ENCODE peak calls at places on chromosomes 13 and 19, in nine cellular contexts. One of them, this sample, is unnamed.
A peak's percentile ranks its signal among the peaks of the same experiment; 100 is the strongest.

GRCh38 chr13:49791753-49792549 is 531 bp downstream of the KPNA3 start:
- DNase-seq in HFFc6: no peak
- DNase-seq in RWPE1: peak; percentile 37
- DNase-seq in A549: no peak
- DNase-seq in WTC11: peak; percentile 50
- DNase-seq in cardiac fibroblast: peak; percentile 44
- DNase-seq in testis: peak; percentile 61
- DNase-seq in uterus: peak; percentile 34
- DNase-seq in AG04450: no peak
- DNase-seq in this sample: peak; percentile 76

GRCh38 chr13:103663996-103664395 is 597.8 kb upstream of the SLC10A2 start:
- DNase-seq in HFFc6: no peak
- DNase-seq in RWPE1: peak; percentile 8
- DNase-seq in A549: no peak
- DNase-seq in WTC11: no peak
- DNase-seq in cardiac fibroblast: no peak
- DNase-seq in testis: no peak
- DNase-seq in uterus: no peak
- DNase-seq in AG04450: no peak
- DNase-seq in this sample: no peak

GRCh38 chr19:56217039-56217949 is 15.2 kb downstream of the ZSCAN5C start:
- DNase-seq in HFFc6: no peak
- DNase-seq in RWPE1: peak; percentile 50
- DNase-seq in A549: no peak
- DNase-seq in WTC11: peak; percentile 72
- DNase-seq in cardiac fibroblast: peak; percentile 38
- DNase-seq in testis: peak; percentile 22
- DNase-seq in uterus: no peak
- DNase-seq in AG04450: no peak
- DNase-seq in this sample: no peak

GRCh38 chr13:48493076-48493765 is 39.7 kb downstream of the RCBTB2 start:
- DNase-seq in HFFc6: peak; percentile 2
- DNase-seq in RWPE1: no peak
- DNase-seq in A549: no peak
- DNase-seq in WTC11: no peak
- DNase-seq in cardiac fibroblast: peak; percentile 34
- DNase-seq in testis: no peak
- DNase-seq in uterus: no peak
- DNase-seq in AG04450: no peak
- DNase-seq in this sample: peak; percentile 24

GRCh38 chr13:61664821-61665705 is 249.4 kb upstream of the PCDH20 start:
- DNase-seq in HFFc6: no peak
- DNase-seq in RWPE1: peak; percentile 45
- DNase-seq in A549: no peak
- DNase-seq in WTC11: no peak
- DNase-seq in cardiac fibroblast: peak; percentile 1
- DNase-seq in testis: no peak
- DNase-seq in uterus: no peak
- DNase-seq in AG04450: no peak
- DNase-seq in this sample: no peak

GRCh38 chr19:686589-687297 is 8.5 kb downstream of the PRSS57 start:
- DNase-seq in HFFc6: no peak
- DNase-seq in RWPE1: no peak
- DNase-seq in A549: no peak
- DNase-seq in WTC11: no peak
- DNase-seq in cardiac fibroblast: no peak
- DNase-seq in testis: no peak
- DNase-seq in uterus: no peak
- DNase-seq in AG04450: no peak
- DNase-seq in this sample: no peak

GRCh38 chr13:77026783-77027621 is at the start of gene FBXL3:
- DNase-seq in HFFc6: peak; percentile 94
- DNase-seq in RWPE1: peak; percentile 87
- DNase-seq in A549: peak; percentile 61
- DNase-seq in WTC11: peak; percentile 75
- DNase-seq in cardiac fibroblast: peak; percentile 96
- DNase-seq in testis: peak; percentile 91
- DNase-seq in uterus: peak; percentile 86
- DNase-seq in AG04450: peak; percentile 81
- DNase-seq in this sample: peak; percentile 91

GRCh38 chr19:48635966-48636858 is 967 bp downstream of the DBP start:
- DNase-seq in HFFc6: no peak
- DNase-seq in RWPE1: no peak
- DNase-seq in A549: no peak
- DNase-seq in WTC11: no peak
- DNase-seq in cardiac fibroblast: no peak
- DNase-seq in testis: peak; percentile 77
- DNase-seq in uterus: peak; percentile 66
- DNase-seq in AG04450: no peak
- DNase-seq in this sample: peak; percentile 87

GRCh38 chr19:2865334-2866221 is 1.6 kb upstream of the ZNF556 start:
- DNase-seq in HFFc6: no peak
- DNase-seq in RWPE1: no peak
- DNase-seq in A549: no peak
- DNase-seq in WTC11: no peak
- DNase-seq in cardiac fibroblast: no peak
- DNase-seq in testis: no peak
- DNase-seq in uterus: no peak
- DNase-seq in AG04450: no peak
- DNase-seq in this sample: peak; percentile 54

GRCh38 chr13:89951341-89951740 is 1396.1 kb upstream of the MIR17HG start:
- DNase-seq in HFFc6: no peak
- DNase-seq in RWPE1: no peak
- DNase-seq in A549: no peak
- DNase-seq in WTC11: no peak
- DNase-seq in cardiac fibroblast: no peak
- DNase-seq in testis: no peak
- DNase-seq in uterus: no peak
- DNase-seq in AG04450: no peak
- DNase-seq in this sample: no peak

GRCh38 chr13:33932765-33933406 is 114.9 kb downstream of the RFC3 start:
- DNase-seq in HFFc6: no peak
- DNase-seq in RWPE1: no peak
- DNase-seq in A549: no peak
- DNase-seq in WTC11: no peak
- DNase-seq in cardiac fibroblast: no peak
- DNase-seq in testis: no peak
- DNase-seq in uterus: no peak
- DNase-seq in AG04450: no peak
- DNase-seq in this sample: no peak

GRCh38 chr13:31556376-31556775 is 182.9 kb upstream of the RXFP2 start:
- DNase-seq in HFFc6: peak; percentile 45
- DNase-seq in RWPE1: no peak
- DNase-seq in A549: no peak
- DNase-seq in WTC11: no peak
- DNase-seq in cardiac fibroblast: peak; percentile 5
- DNase-seq in testis: no peak
- DNase-seq in uterus: no peak
- DNase-seq in AG04450: no peak
- DNase-seq in this sample: no peak

DNA sequence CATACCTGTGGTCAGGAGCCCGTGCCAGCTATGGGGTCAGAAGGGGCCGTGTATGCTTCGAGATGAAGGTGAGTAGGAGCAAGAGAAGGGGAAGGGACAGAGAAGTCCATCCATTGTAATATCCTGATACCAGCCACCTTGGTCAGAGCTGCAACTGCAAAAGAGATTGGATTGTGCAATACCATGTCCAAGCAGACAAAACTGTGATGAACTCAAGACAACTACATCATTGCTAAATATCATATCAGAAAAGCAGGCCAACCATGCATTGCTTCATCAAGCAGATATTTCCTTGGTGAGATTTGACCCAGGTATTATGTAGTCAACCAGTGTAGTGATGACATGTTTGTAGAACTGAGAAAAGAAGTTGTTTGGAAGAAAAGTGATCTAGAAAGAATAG is 12.1 kb downstream of the HNRNPUL1 start:
- DNase-seq in HFFc6: no peak
- DNase-seq in RWPE1: no peak
- DNase-seq in A549: no peak
- DNase-seq in WTC11: no peak
- DNase-seq in cardiac fibroblast: peak; percentile 37
- DNase-seq in testis: no peak
- DNase-seq in uterus: no peak
- DNase-seq in AG04450: no peak
- DNase-seq in this sample: peak; percentile 13
- TF ChIP-seq CTCF in HFFc6: no peak
- TF ChIP-seq CTCF in RWPE1: no peak
- TF ChIP-seq CTCF in A549: no peak
- TF ChIP-seq CTCF in WTC11: no peak
- TF ChIP-seq CTCF in cardiac fibroblast: no peak
- TF ChIP-seq CTCF in testis: no peak
- TF ChIP-seq CTCF in uterus: no peak
- TF ChIP-seq CTCF in AG04450: no peak
- TF ChIP-seq CTCF in this sample: no peak

DNA sequence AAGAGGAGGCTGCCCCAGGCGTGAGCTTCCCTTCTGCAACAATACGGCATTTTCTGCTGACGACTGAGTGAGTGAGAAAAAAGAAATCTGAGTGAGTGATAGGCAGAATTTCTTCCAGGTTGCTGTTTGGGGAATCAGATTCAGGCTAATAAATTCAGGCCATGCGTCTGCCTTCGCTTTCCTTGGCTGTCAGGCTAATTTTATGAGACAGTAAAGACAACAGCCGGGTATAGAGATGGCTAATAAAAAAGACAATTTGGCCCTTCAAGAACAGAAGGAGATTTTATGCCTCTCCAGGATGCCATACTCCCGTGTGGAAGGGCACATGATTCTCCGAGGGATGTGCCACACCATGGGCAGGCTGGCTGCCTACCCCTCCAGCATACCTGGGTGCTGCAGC is 145.9 kb upstream of the UBL3 start:
- DNase-seq in HFFc6: no peak
- DNase-seq in RWPE1: no peak
- DNase-seq in A549: no peak
- DNase-seq in WTC11: no peak
- DNase-seq in cardiac fibroblast: no peak
- DNase-seq in testis: no peak
- DNase-seq in uterus: no peak
- DNase-seq in AG04450: no peak
- DNase-seq in this sample: no peak
- TF ChIP-seq CTCF in HFFc6: no peak
- TF ChIP-seq CTCF in RWPE1: no peak
- TF ChIP-seq CTCF in A549: no peak
- TF ChIP-seq CTCF in WTC11: no peak
- TF ChIP-seq CTCF in cardiac fibroblast: no peak
- TF ChIP-seq CTCF in testis: no peak
- TF ChIP-seq CTCF in uterus: no peak
- TF ChIP-seq CTCF in AG04450: no peak
- TF ChIP-seq CTCF in this sample: no peak

DNA sequence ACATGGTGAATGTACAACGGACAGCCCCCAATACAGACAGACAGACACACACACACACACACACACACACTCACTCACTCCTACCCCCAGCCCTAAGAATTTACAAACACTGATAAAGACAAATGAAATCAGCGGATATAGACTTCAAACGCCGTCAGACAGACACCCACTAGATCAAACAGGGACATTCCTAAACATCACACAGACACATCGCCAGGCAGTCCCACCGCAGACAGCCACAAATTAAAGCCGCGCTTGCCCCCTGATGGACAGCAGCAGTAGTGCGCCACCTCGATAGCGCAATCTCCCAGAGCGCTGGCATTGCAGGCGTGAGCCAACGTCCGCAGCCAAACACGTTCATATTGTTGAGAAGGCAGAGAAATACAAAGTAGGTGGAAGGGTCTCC is 24.7 kb upstream of the ADGRE1 start:
- DNase-seq in HFFc6: peak; percentile 67
- DNase-seq in RWPE1: peak; percentile 62
- DNase-seq in A549: peak; percentile 73
- DNase-seq in WTC11: peak; percentile 89
- DNase-seq in cardiac fibroblast: peak; percentile 88
- DNase-seq in testis: peak; percentile 88
- DNase-seq in uterus: peak; percentile 46
- DNase-seq in AG04450: peak; percentile 29
- DNase-seq in this sample: peak; percentile 89
- TF ChIP-seq CTCF in HFFc6: peak; percentile 89
- TF ChIP-seq CTCF in RWPE1: peak; percentile 76
- TF ChIP-seq CTCF in A549: peak; percentile 71
- TF ChIP-seq CTCF in WTC11: peak; percentile 82
- TF ChIP-seq CTCF in cardiac fibroblast: peak; percentile 96
- TF ChIP-seq CTCF in testis: peak; percentile 80
- TF ChIP-seq CTCF in uterus: peak; percentile 73
- TF ChIP-seq CTCF in AG04450: peak; percentile 88
- TF ChIP-seq CTCF in this sample: peak; percentile 62

GRCh38 chr19:33130433-33130832 is 1.5 kb upstream of the WDR88 start:
- DNase-seq in HFFc6: no peak
- DNase-seq in RWPE1: no peak
- DNase-seq in A549: no peak
- DNase-seq in WTC11: no peak
- DNase-seq in cardiac fibroblast: no peak
- DNase-seq in testis: no peak
- DNase-seq in uterus: no peak
- DNase-seq in AG04450: no peak
- DNase-seq in this sample: no peak

GRCh38 chr19:33132021-33132420 is at the start of gene WDR88:
- DNase-seq in HFFc6: no peak
- DNase-seq in RWPE1: no peak
- DNase-seq in A549: no peak
- DNase-seq in WTC11: peak; percentile 24
- DNase-seq in cardiac fibroblast: no peak
- DNase-seq in testis: no peak
- DNase-seq in uterus: no peak
- DNase-seq in AG04450: no peak
- DNase-seq in this sample: no peak

GRCh38 chr19:33133438-33134031 is 1.6 kb downstream of the WDR88 start:
- DNase-seq in HFFc6: no peak
- DNase-seq in RWPE1: no peak
- DNase-seq in A549: no peak
- DNase-seq in WTC11: peak; percentile 32
- DNase-seq in cardiac fibroblast: peak; percentile 25
- DNase-seq in testis: no peak
- DNase-seq in uterus: no peak
- DNase-seq in AG04450: no peak
- DNase-seq in this sample: no peak

GRCh38 chr19:33134571-33135041 is 2.7 kb downstream of the WDR88 start:
- DNase-seq in HFFc6: no peak
- DNase-seq in RWPE1: no peak
- DNase-seq in A549: no peak
- DNase-seq in WTC11: peak; percentile 65
- DNase-seq in cardiac fibroblast: no peak
- DNase-seq in testis: no peak
- DNase-seq in uterus: no peak
- DNase-seq in AG04450: no peak
- DNase-seq in this sample: no peak

GRCh38 chr19:33132425-33132824 is 511 bp downstream of the WDR88 start:
- DNase-seq in HFFc6: no peak
- DNase-seq in RWPE1: no peak
- DNase-seq in A549: peak; percentile 70
- DNase-seq in WTC11: peak; percentile 53
- DNase-seq in cardiac fibroblast: no peak
- DNase-seq in testis: no peak
- DNase-seq in uterus: no peak
- DNase-seq in AG04450: no peak
- DNase-seq in this sample: no peak
- TF ChIP-seq CTCF in HFFc6: peak; percentile 60
- TF ChIP-seq CTCF in RWPE1: no peak
- TF ChIP-seq CTCF in A549: peak; percentile 44
- TF ChIP-seq CTCF in WTC11: no peak
- TF ChIP-seq CTCF in cardiac fibroblast: peak; percentile 16
- TF ChIP-seq CTCF in testis: no peak
- TF ChIP-seq CTCF in uterus: no peak
- TF ChIP-seq CTCF in AG04450: peak; percentile 23
- TF ChIP-seq CTCF in this sample: peak; percentile 27

GRCh38 chr19:9796113-9796773 is 22.6 kb downstream of the FBXL12 start:
- DNase-seq in HFFc6: peak; percentile 88
- DNase-seq in RWPE1: peak; percentile 65
- DNase-seq in A549: peak; percentile 35
- DNase-seq in WTC11: peak; percentile 87
- DNase-seq in cardiac fibroblast: peak; percentile 94
- DNase-seq in testis: peak; percentile 93
- DNase-seq in uterus: peak; percentile 86
- DNase-seq in AG04450: peak; percentile 76
- DNase-seq in this sample: peak; percentile 99
- TF ChIP-seq CTCF in HFFc6: peak; percentile 86
- TF ChIP-seq CTCF in RWPE1: peak; percentile 80
- TF ChIP-seq CTCF in A549: peak; percentile 65
- TF ChIP-seq CTCF in WTC11: peak; percentile 62
- TF ChIP-seq CTCF in cardiac fibroblast: peak; percentile 80
- TF ChIP-seq CTCF in testis: peak; percentile 77
- TF ChIP-seq CTCF in uterus: peak; percentile 85
- TF ChIP-seq CTCF in AG04450: peak; percentile 86
- TF ChIP-seq CTCF in this sample: peak; percentile 99

This sample was measured in NB4.